ENCODE peak calls at places on chromosomes 3 and 15, in six cellular contexts. N is Panc1, X is brain microvascular endothelial cell, P is neural progenitor cell, L is breast epithelium, Z is adrenal gland. Y is an unnamed sample.

GRCh38 chr15:68634122-68634482 is 55.3 kb downstream of the CORO2B start:
- DNase-seq in N (no peak), Z (no peak), X (no peak), P (no peak), L (no peak), Y (no peak)

GRCh38 chr15:31930967-31931366 is 99.3 kb upstream of the CHRNA7 start:
- DNase-seq in L (no peak), P (no peak), X (no peak), Z (no peak), N (no peak), Y (no peak)

GRCh38 chr15:36843822-36844221 is 256.5 kb downstream of the MEIS2 start:
- DNase-seq in X (no peak), N (no peak), L (no peak), Z (no peak), P (no peak), Y (no peak)

GRCh38 chr15:64004059-64004458 is 42.2 kb downstream of the DAPK2 start:
- DNase-seq in X (no peak), P (no peak), Z (no peak), L (no peak), N (no peak), Y (no peak)

GRCh38 chr3:100708989-100709839 is at the start of gene TFG:
- DNase-seq in L (peak; percentile 97), X (peak; percentile 99), P (peak; percentile 96), Z (peak; percentile 99), N (peak; percentile 96), Y (peak; percentile 100)

GRCh38 chr3:25604107-25604805 is 60.5 kb downstream of the TOP2B start:
- DNase-seq in L (no peak), Z (no peak), N (no peak), X (peak; percentile 85), P (no peak), Y (peak; percentile 7)

GRCh38 chr3:13612829-13613228 is 63.9 kb downstream of the FBLN2 start:
- DNase-seq in N (no peak), X (no peak), Z (no peak), L (no peak), P (no peak), Y (no peak)

GRCh38 chr15:31206386-31207174 is 105.1 kb upstream of the TRPM1 start:
- DNase-seq in P (no peak), L (no peak), N (no peak), X (no peak), Z (no peak), Y (no peak)

GRCh38 chr3:111667621-111668239 is 72.6 kb upstream of the ZBED2 start:
- DNase-seq in Z (no peak), N (no peak), L (no peak), X (peak; percentile 44), P (no peak), Y (no peak)

GRCh38 chr3:76065975-76066374 is 280.6 kb upstream of the ZNF717 start:
- DNase-seq in N (no peak), Z (no peak), P (no peak), X (no peak), L (no peak), Y (peak; percentile 18)

GRCh38 chr15:43749690-43750345 is 3.6 kb downstream of the PDIA3 start:
- DNase-seq in N (no peak), X (no peak), Z (no peak), P (no peak), L (no peak), Y (no peak)

GRCh38 chr3:150589759-150590158 is 13.4 kb upstream of the SELENOT start:
- DNase-seq in P (no peak), L (no peak), N (no peak), Z (no peak), X (no peak), Y (no peak)

GRCh38 chr15:70710714-70711113 is 52.6 kb downstream of the UACA start:
- DNase-seq in P (no peak), X (no peak), N (no peak), Z (no peak), L (no peak), Y (no peak)

GRCh38 chr15:62711691-62712454 is 330.7 kb upstream of the TPM1 start:
- DNase-seq in L (no peak), X (no peak), N (no peak), Z (no peak), P (no peak), Y (no peak)

GRCh38 chr15:76333720-76334437 is 2.7 kb upstream of the ISL2 start:
- DNase-seq in Z (peak; percentile 9), L (no peak), X (no peak), N (no peak), P (peak; percentile 60), Y (peak; percentile 27)

GRCh38 chr3:177942911-177943310 is 593.3 kb upstream of the KCNMB2 start:
- DNase-seq in L (no peak), N (no peak), X (no peak), P (no peak), Z (no peak), Y (no peak)

GRCh38 chr3:95356764-95357501 is 1294.1 kb downstream of the NSUN3 start:
- DNase-seq in N (no peak), X (no peak), P (no peak), Z (no peak), L (no peak), Y (no peak)

DNA sequence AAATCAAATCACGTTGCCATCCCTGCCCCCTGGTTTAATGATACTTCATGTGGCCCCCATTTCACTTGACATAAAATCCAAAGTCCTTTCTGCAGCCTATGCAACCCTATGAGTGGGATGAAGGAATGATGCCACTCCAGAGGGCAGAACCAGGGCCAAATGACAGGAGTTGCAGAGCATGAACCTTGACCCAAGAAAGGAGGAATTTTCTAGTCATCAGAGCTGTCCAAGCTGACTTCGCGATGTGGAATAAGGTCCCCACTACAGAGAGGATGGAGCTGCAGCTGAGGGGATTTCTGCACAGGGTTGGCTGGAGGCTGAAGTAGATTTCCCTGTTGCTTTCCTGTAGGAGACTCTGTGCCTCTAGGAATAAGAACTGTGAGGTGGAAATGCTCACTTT is 15.8 kb upstream of the EPHB3 start:
- DNase-seq in Z (no peak), X (no peak), N (no peak), P (no peak), L (no peak), Y (no peak)
- H3K27ac ChIP-seq in Z (no peak overlapping the region), X (no peak overlapping the region), N (no peak overlapping the region), P (no peak overlapping the region), L (no peak overlapping the region), Y (no peak overlapping the region)

DNA sequence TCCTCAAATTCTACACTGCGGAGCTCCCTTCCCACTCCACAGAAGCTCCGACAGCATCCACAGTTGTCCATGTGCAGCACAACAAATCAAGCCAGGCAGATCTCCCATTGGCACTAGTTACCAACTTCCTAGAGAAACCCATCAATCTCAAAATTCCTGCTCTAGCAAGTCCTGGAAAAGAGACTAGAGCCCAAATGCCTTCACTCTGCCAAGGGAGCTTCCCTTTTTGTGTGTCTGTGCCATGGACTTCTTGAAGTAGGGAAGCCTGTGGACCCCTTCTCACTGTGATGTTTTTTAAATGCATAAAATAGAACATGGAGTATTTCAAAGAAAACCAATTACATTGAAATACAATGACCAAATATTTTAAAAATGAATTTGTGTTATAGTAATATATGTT is 59.1 kb downstream of the TGFBR2 start:
- DNase-seq in X (no peak), L (no peak), N (no peak), P (no peak), Z (no peak), Y (no peak)
- TF ChIP-seq CTCF in X (no peak), L (no peak), N (no peak), P (no peak), Z (no peak), Y (no peak)

GRCh38 chr15:60583946-60584345 is 105.0 kb upstream of the ICE2 start:
- DNase-seq in Z (no peak), X (no peak), N (no peak), P (no peak), L (no peak), Y (no peak)
- H3K27ac ChIP-seq in Z (peak overlapping the region; percentile 79), X (no peak overlapping the region), N (no peak overlapping the region), P (no peak overlapping the region), L (no peak overlapping the region), Y (no peak overlapping the region)

GRCh38 chr15:91885714-91886265 is 32.3 kb downstream of the SLCO3A1 start:
- DNase-seq in Z (no peak), X (no peak), L (no peak), P (peak; percentile 18), N (no peak), Y (no peak)
- TF ChIP-seq CTCF in Z (peak; percentile 30), X (no peak), L (no peak), P (peak; percentile 34), N (peak; percentile 30), Y (no peak)

GRCh38 chr3:15401936-15402335 is 25.4 kb downstream of the METTL6 start:
- DNase-seq in N (no peak), L (no peak), P (no peak), X (no peak), Z (no peak), Y (no peak)
- H3K27ac ChIP-seq in N (no peak overlapping the region), L (no peak overlapping the region), P (no peak overlapping the region), X (no peak overlapping the region), Z (no peak overlapping the region), Y (no peak overlapping the region)

GRCh38 chr3:122921791-122922651 is 105.5 kb downstream of the SEMA5B start:
- DNase-seq in N (no peak), Z (no peak), X (no peak), P (peak; percentile 78), L (no peak), Y (peak; percentile 19)
- TF ChIP-seq CTCF in N (no peak), Z (no peak), X (no peak), P (peak; percentile 52), L (no peak), Y (no peak)

GRCh38 chr15:60419752-60420151 is 22.0 kb upstream of the ANXA2 start:
- DNase-seq in P (no peak), X (no peak), L (no peak), N (no peak), Z (no peak), Y (no peak)

GRCh38 chr15:60424006-60424405 is 26.2 kb upstream of the ANXA2 start:
- DNase-seq in N (no peak), L (no peak), X (no peak), Z (no peak), P (no peak), Y (no peak)

GRCh38 chr15:60420322-60420721 is 22.5 kb upstream of the ANXA2 start:
- DNase-seq in Z (no peak), P (no peak), N (no peak), L (no peak), X (no peak), Y (no peak)

GRCh38 chr15:60423540-60423939 is 25.8 kb upstream of the ANXA2 start:
- DNase-seq in N (no peak), X (peak; percentile 90), Z (no peak), P (peak; percentile 85), L (no peak), Y (peak; percentile 69)

GRCh38 chr15:60421544-60421943 is 23.8 kb upstream of the ANXA2 start:
- DNase-seq in P (no peak), Z (no peak), L (no peak), X (peak; percentile 82), N (no peak), Y (peak; percentile 83)
- H3K27ac ChIP-seq in P (no peak overlapping the region), Z (no peak overlapping the region), L (no peak overlapping the region), X (peak overlapping the region; percentile 48), N (no peak overlapping the region), Y (peak overlapping the region; percentile 94)